ENCODE peak calls at places on chromosome 15, in four cellular contexts. L is HCT116; M is CD4-positive, CD25-positive, alpha-beta regulatory T cell; R is cardiac muscle cell. E is an unnamed sample.

GRCh38 chr15:101242999-101243336 is 8.9 kb downstream of the CHSY1 start:
- DNase-seq in L (no peak), M (no peak), R (no peak), E (no peak)

GRCh38 chr15:80160570-80161156 is 7.9 kb downstream of the FAH start:
- DNase-seq in L (no peak), M (peak; percentile 82), R (peak; percentile 35), E (peak; percentile 49)

GRCh38 chr15:81001180-81002003 is 669 bp downstream of the TLNRD1 start:
- DNase-seq in L (no peak), M (peak; percentile 64), R (peak; percentile 66), E (peak; percentile 61)

GRCh38 chr15:35958021-35958420 is 412.1 kb upstream of the DPH6 start:
- DNase-seq in L (no peak), M (no peak), R (no peak), E (no peak)

GRCh38 chr15:86762874-86763273 is 683.2 kb downstream of the AGBL1 start:
- DNase-seq in L (no peak), M (no peak), R (no peak), E (no peak)

GRCh38 chr15:83947156-83947555 is 288.4 kb upstream of the GOLGA6L4 start:
- DNase-seq in L (no peak), M (no peak), R (no peak), E (no peak)

GRCh38 chr15:95826831-95827230 is 503.7 kb upstream of the NR2F2 start:
- DNase-seq in L (no peak), M (peak; percentile 37), R (no peak), E (no peak)

GRCh38 chr15:29034151-29034550 is 148.4 kb downstream of the APBA2 start:
- DNase-seq in L (no peak), M (no peak), R (no peak), E (no peak)

GRCh38 chr15:69742361-69742760 is 289.7 kb downstream of the RPLP1 start:
- DNase-seq in L (no peak), M (no peak), R (no peak), E (no peak)

GRCh38 chr15:67174864-67175573 is 79.4 kb downstream of the AAGAB start:
- DNase-seq in L (peak; percentile 94), M (no peak), R (no peak), E (peak; percentile 89)

GRCh38 chr15:68277131-68277604 is 377 bp upstream of the FEM1B start:
- DNase-seq in L (no peak), M (no peak), R (peak; percentile 56), E (peak; percentile 49)

GRCh38 chr15:46061002-46061401 is 426.2 kb downstream of the SQOR start:
- DNase-seq in L (no peak), M (no peak), R (no peak), E (no peak)

GRCh38 chr15:70096215-70096974 is 1.3 kb downstream of the TLE3 start:
- DNase-seq in L (no peak), M (peak; percentile 69), R (peak; percentile 37), E (peak; percentile 33)

GRCh38 chr15:29571728-29572454 is 250.4 kb downstream of the TJP1 start:
- DNase-seq in L (no peak), M (no peak), R (peak; percentile 77), E (peak; percentile 70)

GRCh38 chr15:74763416-74763815 is 14.8 kb downstream of the CYP1A2 start:
- DNase-seq in L (no peak), M (no peak), R (no peak), E (peak; percentile 87)

GRCh38 chr15:88218557-88219214 is 37.9 kb downstream of the NTRK3 start:
- DNase-seq in L (no peak), M (no peak), R (no peak), E (no peak)

GRCh38 chr15:91857772-91858171 is 4.3 kb downstream of the SLCO3A1 start:
- DNase-seq in L (no peak), M (peak; percentile 93), R (no peak), E (peak; percentile 34)

GRCh38 chr15:27059610-27060202 is 88.7 kb downstream of the GABRG3 start:
- DNase-seq in L (peak; percentile 0), M (peak; percentile 7), R (peak; percentile 78), E (peak; percentile 61)

GRCh38 chr15:101089579-101090459 is 162.0 kb downstream of the CHSY1 start:
- DNase-seq in L (no peak), M (no peak), R (no peak), E (no peak)

GRCh38 chr15:44788748-44789147 is 52.4 kb downstream of the TRIM69 start:
- DNase-seq in L (no peak), M (peak; percentile 49), R (no peak), E (no peak)

GRCh38 chr15:56215769-56216168 is 27.9 kb downstream of the RFX7 start:
- DNase-seq in L (no peak), M (no peak), R (no peak), E (peak; percentile 2)

GRCh38 chr15:101156061-101156460 is 95.8 kb downstream of the CHSY1 start:
- DNase-seq in L (no peak), M (no peak), R (no peak), E (no peak)

GRCh38 chr15:28885630-28886430 is at the start of gene APBA2:
- DNase-seq in L (no peak), M (peak; percentile 34), R (peak; percentile 66), E (no peak)

GRCh38 chr15:46034755-46035154 is 399.9 kb downstream of the SQOR start:
- DNase-seq in L (no peak), M (no peak), R (no peak), E (no peak)

GRCh38 chr15:40255033-40255432 is 16.2 kb downstream of the PAK6 start:
- DNase-seq in L (no peak), M (no peak), R (no peak), E (no peak)

GRCh38 chr15:92922405-92923002 is 22.4 kb downstream of the CHD2 start:
- DNase-seq in L (no peak), M (no peak), R (no peak), E (no peak)

GRCh38 chr15:51286816-51287215 is 51.6 kb downstream of the CYP19A1 start:
- DNase-seq in L (no peak), M (no peak), R (no peak), E (no peak)

GRCh38 chr15:67967871-67968423 is 86.2 kb upstream of the PIAS1 start:
- DNase-seq in L (no peak), M (peak; percentile 13), R (peak; percentile 81), E (peak; percentile 46)

GRCh38 chr15:100781961-100782525 is 97.6 kb upstream of the ALDH1A3 start:
- DNase-seq in L (no peak), M (no peak), R (no peak), E (no peak)

GRCh38 chr15:34773013-34773412 is 18.2 kb upstream of the GJD2 start:
- DNase-seq in L (no peak), M (no peak), R (no peak), E (no peak)

GRCh38 chr15:68503791-68504720 is 72.1 kb upstream of the ITGA11 start:
- DNase-seq in L (no peak), M (no peak), R (no peak), E (no peak)

DNA sequence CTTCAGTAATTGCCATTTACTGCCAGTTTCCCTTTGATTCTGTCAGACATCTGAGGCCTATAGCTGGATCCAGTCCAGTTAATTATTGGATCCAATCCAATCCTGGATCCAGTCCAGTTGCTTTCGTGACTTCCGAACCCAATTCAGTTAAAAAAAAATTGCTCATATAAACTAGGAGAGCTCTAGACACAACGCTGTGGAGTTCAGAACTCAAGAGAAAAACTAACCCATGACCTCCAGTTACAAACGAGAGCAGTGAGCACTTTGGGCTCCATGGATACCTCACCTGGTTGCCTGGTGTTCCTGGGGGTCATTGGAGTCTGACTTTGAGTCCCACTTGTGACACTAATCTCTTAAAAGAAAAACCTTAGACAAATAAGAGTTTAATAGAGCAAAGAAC is 269.8 kb downstream of the THSD4 start:
- DNase-seq in L (no peak), M (no peak), R (no peak), E (peak; percentile 85)
- H3K27ac ChIP-seq in L (peak overlapping the region; percentile 8), M (no peak overlapping the region), R (no peak overlapping the region), E (peak overlapping the region; percentile 5)

DNA sequence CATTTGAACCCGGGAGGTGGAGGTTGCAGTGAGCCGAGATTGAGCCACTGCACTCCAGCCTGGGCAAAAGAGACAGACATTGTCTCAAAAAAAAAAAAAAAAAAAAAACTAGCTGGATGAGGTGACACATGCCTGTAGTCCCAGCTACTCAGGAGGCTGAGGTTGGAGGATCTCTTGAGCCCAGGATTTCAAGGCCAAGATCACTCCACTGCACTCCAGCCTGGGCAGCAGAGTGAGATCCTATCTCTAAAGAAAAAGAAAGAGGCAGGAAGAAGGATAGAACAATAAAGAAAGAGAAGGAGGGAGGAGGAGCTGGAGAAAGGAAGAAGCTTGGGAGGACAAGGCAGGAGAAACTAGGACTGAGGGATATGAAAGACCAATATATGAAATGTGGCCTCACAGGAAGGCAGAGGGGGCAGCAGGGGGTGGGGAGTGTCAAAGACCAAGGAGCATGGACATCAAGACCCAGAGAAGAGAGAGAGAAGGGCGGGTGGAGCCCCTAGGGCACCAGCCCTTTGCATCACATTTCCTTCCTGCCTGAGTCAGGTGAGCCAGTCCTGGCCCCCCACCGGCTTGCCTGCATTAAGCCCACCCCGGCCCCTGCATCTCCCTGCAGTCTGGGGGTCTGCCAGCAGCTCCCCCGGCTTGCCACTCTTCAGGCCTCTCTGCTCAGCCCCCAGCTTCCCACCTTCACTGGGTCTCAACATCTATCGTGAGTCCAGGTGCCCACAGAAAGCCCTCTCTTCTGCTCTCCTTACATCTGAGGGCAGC is 11.5 kb downstream of the IGDCC3 start:
- DNase-seq in L (no peak), M (no peak), R (no peak), E (no peak)
- H3K4me1 ChIP-seq in L (peaks cover 10% of the 10 kb centered on the region), M (no peaks in the 10 kb centered on the region), R (peaks cover 42% of the 10 kb centered on the region), E (no peaks in the 10 kb centered on the region)

GRCh38 chr15:65841121-65841930 is 28.0 kb upstream of the RAB11A start:
- DNase-seq in L (no peak), M (no peak), R (no peak), E (no peak)
- H3K4me3 ChIP-seq in L (no peak overlapping the region), M (no peak overlapping the region), R (no peak overlapping the region), E (no peak overlapping the region)

GRCh38 chr15:58440922-58441321 is 9.1 kb downstream of the LIPC start:
- DNase-seq in L (peak; percentile 49), M (no peak), R (no peak), E (peak; percentile 88)

GRCh38 chr15:58440181-58440910 is 8.6 kb downstream of the LIPC start:
- DNase-seq in L (peak; percentile 59), M (no peak), R (no peak), E (peak; percentile 86)

GRCh38 chr15:58441376-58442070 is 9.7 kb downstream of the LIPC start:
- DNase-seq in L (no peak), M (no peak), R (no peak), E (peak; percentile 32)

GRCh38 chr15:58443291-58443690 is 11.5 kb downstream of the LIPC start:
- DNase-seq in L (no peak), M (no peak), R (no peak), E (no peak)

GRCh38 chr15:58442122-58442521 is 10.3 kb downstream of the LIPC start:
- DNase-seq in L (no peak), M (no peak), R (no peak), E (peak; percentile 85)
- H3K27ac ChIP-seq in L (peak overlapping the region; percentile 98), M (no peak overlapping the region), R (no peak overlapping the region), E (peak overlapping the region; percentile 30)

GRCh38 chr15:41259546-41260189 is 28.6 kb downstream of the CHP1 start:
- DNase-seq in L (no peak), M (no peak), R (no peak), E (peak; percentile 90)
- H3K4me1 ChIP-seq in L (peaks cover 29% of the 10 kb centered on the region), M (no peaks in the 10 kb centered on the region), R (peaks cover 23% of the 10 kb centered on the region), E (no peaks in the 10 kb centered on the region)

GRCh38 chr15:90099868-90100854 is 2.1 kb downstream of the IDH2 start:
- DNase-seq in L (no peak), M (peak; percentile 55), R (no peak), E (peak; percentile 77)
- H3K4me3 ChIP-seq in L (no peak overlapping the region), M (peak overlapping the region; percentile 54), R (peak overlapping the region; percentile 92), E (no peak overlapping the region)

E was measured in small intestine.